ENCODE peak calls at places on chromosome 6, in nine cellular contexts. S is progenitor cell of endocrine pancreas; J is MM.1S; A is WTC11; Q is heart right ventricle; C is CD8-positive, alpha-beta T cell; I is pancreas; U is MCF 10A; B is cardiac muscle cell. D is an unnamed sample.

GRCh38 chr6:131754088-131754487 is 43.3 kb upstream of the CTAGE9 start:
- DNase-seq in S (no peak), J (no peak), A (no peak), Q (no peak), C (no peak), I (no peak), U (no peak), B (no peak), D (no peak)

GRCh38 chr6:131134950-131135243 is 370 bp upstream of the AKAP7 start:
- DNase-seq in S (no peak), J (no peak), A (no peak), Q (no peak), C (no peak), I (no peak), U (no peak), B (no peak), D (no peak)

GRCh38 chr6:16562498-16562897 is 198.8 kb downstream of the ATXN1 start:
- DNase-seq in S (no peak), J (no peak), A (no peak), Q (no peak), C (no peak), I (no peak), U (no peak), B (peak; percentile 21), D (no peak)

GRCh38 chr6:123956492-123957139 is 153.0 kb downstream of the NKAIN2 start:
- DNase-seq in S (no peak), J (no peak), A (no peak), Q (no peak), C (no peak), I (no peak), U (no peak), B (no peak), D (no peak)

GRCh38 chr6:29828471-29828797 is 809 bp downstream of the HLA-G start:
- DNase-seq in S (no peak), J (no peak), A (peak; percentile 71), Q (no peak), C (no peak), I (no peak), U (no peak), B (no peak), D (no peak)

GRCh38 chr6:143940011-143940597 is 68.0 kb downstream of the PLAGL1 start:
- DNase-seq in S (no peak), J (peak; percentile 58), A (peak; percentile 63), Q (no peak), C (peak; percentile 37), I (peak; percentile 52), U (peak; percentile 73), B (peak; percentile 58), D (peak; percentile 84)

GRCh38 chr6:150565945-150566344 is 33.7 kb upstream of the PLEKHG1 start:
- DNase-seq in S (no peak), J (no peak), A (no peak), Q (no peak), C (no peak), I (no peak), U (no peak), B (no peak), D (no peak)

GRCh38 chr6:154410619-154411044 is 54.0 kb upstream of the IPCEF1 start:
- DNase-seq in S (no peak), J (no peak), A (no peak), Q (no peak), C (no peak), I (no peak), U (peak; percentile 89), B (peak; percentile 97), D (no peak)

GRCh38 chr6:85917522-85917921 is 274.8 kb upstream of the SYNCRIP start:
- DNase-seq in S (no peak), J (no peak), A (no peak), Q (no peak), C (no peak), I (no peak), U (no peak), B (no peak), D (no peak)

GRCh38 chr6:85920782-85921181 is 278.1 kb upstream of the SYNCRIP start:
- DNase-seq in S (no peak), J (no peak), A (no peak), Q (peak; percentile 25), C (no peak), I (peak; percentile 70), U (peak; percentile 55), B (no peak), D (no peak)

DNA sequence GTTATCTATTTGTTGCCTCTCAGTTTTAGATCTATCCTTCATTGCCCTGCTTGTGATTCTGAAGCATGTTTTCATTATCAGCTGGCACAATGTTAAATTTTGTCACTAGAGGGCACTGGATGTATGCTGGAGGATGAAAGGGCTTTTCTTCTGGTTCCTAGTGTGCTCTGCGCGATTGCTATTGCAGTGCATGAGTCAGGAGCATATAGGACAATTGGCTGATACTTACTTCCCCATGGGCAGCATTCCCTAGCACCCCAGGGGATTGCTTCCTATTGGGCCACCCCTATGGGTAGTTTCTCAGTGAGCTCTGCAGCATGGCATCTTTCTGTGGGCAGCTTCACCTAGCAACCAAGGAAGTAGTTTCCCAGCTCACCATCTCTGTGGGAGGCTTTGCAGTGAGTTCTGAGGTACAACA is 280.3 kb upstream of the SYNCRIP start:
- DNase-seq in S (peak; percentile 14), J (peak; percentile 64), A (peak; percentile 31), Q (no peak), C (no peak), I (peak; percentile 38), U (peak; percentile 71), B (peak; percentile 49), D (peak; percentile 30)
- TF ChIP-seq CTCF in S (peak; percentile 75), J (peak; percentile 75), A (peak; percentile 47), Q (peak; percentile 59), C (peak; percentile 5), I (peak; percentile 51), U (peak; percentile 72), B (peak; percentile 51), D (peak; percentile 66)

DNA sequence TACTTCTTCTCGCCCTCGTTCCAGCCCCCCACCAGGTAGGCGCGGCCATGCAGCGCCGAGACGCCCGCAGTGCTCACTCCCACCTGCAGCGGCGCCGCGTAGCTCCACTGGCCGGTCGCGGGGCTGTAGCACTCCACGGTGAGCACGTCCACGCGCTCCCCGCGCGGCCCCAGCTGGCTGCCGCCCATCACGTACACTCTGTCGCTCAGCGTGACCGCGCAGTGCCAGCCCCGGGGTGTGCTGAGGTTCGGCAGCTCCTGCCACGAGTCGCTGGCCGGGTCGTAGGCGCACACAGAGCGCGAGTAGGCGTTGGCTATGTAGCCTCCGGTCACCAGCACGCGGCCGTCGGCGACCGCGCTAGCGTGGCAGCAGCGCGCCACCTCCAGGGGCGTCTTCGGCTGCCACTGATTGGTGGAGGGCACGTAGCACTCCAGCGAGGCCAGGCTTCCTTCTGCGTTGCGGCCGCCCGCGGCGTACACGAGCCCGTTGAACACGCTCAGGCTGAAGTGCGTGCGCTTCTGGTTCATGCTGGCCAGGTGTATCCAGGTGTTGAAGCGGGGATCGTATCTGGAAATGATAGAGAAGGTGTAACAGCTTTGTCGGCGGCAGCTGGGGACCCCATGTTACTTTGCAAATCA is 13.7 kb downstream of the KLHL31 start:
- DNase-seq in S (peak; percentile 73), J (peak; percentile 73), A (peak; percentile 71), Q (peak; percentile 65), C (peak; percentile 69), I (peak; percentile 81), U (peak; percentile 86), B (peak; percentile 52), D (peak; percentile 70)
- TF ChIP-seq CTCF in S (peak; percentile 53), J (peak; percentile 14), A (no peak), Q (peak; percentile 40), C (no peak), I (peak; percentile 31), U (peak; percentile 23), B (peak; percentile 9), D (peak; percentile 46)

GRCh38 chr6:152642578-152643375 is 5.6 kb upstream of the SYNE1 start:
- DNase-seq in S (peak; percentile 31), J (peak; percentile 69), A (peak; percentile 79), Q (peak; percentile 51), C (no peak), I (peak; percentile 33), U (peak; percentile 70), B (peak; percentile 79), D (peak; percentile 24)
- TF ChIP-seq CTCF in S (peak; percentile 72), J (peak; percentile 59), A (peak; percentile 20), Q (peak; percentile 79), C (peak; percentile 15), I (peak; percentile 27), U (peak; percentile 72), B (peak; percentile 71), D (peak; percentile 16)

GRCh38 chr6:117986401-117986800 is 79.3 kb downstream of the SLC35F1 start:
- DNase-seq in S (no peak), J (no peak), A (no peak), Q (no peak), C (no peak), I (no peak), U (no peak), B (no peak), D (no peak)
- TF ChIP-seq CTCF in S (no peak), J (no peak), A (no peak), Q (no peak), C (no peak), I (no peak), U (no peak), B (no peak), D (no peak)

DNA sequence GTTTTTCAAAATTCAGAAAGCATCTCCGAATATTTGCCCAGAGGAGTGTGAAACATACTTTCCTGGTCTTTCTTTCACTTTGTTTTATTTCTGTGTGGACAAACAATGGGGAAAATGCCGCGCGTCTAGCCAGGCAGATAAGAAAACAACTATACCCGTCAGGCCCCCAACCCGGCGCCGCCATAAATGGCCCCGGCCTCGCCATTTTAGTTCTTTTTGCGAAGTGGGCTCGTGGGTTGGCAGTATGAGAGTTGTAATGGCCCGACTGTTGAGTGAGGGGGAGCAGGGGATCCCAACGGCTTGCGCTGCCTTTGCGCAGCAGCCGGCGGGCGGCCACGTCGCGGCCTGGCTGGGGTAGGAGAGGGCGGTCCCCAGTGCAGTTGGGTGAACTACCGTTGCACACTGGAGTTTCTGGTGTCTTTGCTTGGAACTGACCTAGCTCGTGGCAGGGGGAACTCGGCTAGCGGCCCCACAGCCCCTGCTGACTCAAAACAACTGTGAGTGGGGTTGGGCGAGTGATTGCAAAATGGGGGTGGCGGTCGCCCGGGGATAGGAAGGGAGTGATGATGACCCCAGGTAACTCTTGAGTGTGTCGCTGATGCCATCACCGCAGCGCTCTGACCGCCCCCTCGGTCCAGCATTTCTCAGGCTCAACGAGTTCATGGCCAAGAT is 7.3 kb downstream of the HSPA1B start:
- DNase-seq in S (peak; percentile 60), J (peak; percentile 66), A (peak; percentile 59), Q (peak; percentile 71), C (peak; percentile 73), I (peak; percentile 67), U (peak; percentile 75), B (no peak), D (peak; percentile 80)
- TF ChIP-seq CTCF in S (no peak), J (no peak), A (no peak), Q (no peak), C (no peak), I (no peak), U (no peak), B (no peak), D (no peak)

DNA sequence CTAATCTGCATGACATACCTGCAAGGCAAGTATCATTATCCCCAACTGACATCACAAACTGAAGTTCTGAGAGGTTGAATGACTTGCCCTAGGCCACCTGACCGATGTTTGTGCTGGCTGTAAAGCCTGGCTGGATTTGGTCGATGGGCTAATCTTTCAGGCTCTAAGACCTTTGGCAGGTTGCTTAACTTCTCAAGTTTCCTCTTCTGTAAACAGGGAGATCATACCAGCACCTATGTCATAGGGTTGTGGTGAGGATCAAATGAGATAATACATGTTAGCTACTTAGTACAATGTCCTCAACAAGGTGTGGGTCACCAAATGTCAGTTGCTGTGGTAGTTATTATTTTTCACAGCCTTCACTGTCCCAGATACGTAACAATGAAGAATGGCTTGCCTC is 14.2 kb downstream of the ANKRD66 start:
- DNase-seq in S (no peak), J (no peak), A (no peak), Q (no peak), C (no peak), I (no peak), U (no peak), B (no peak), D (no peak)
- TF ChIP-seq CTCF in S (no peak), J (no peak), A (no peak), Q (no peak), C (no peak), I (no peak), U (no peak), B (no peak), D (no peak)